ENCODE peak calls at places on chromosome 14, in eight cellular contexts. M is PC-3, T is GM23338, L is HCT116, X is hepatocyte, Q is MM.1S, N is neural progenitor cell, S is SK-N-SH. W is an unnamed sample.

GRCh38 chr14:104248203-104249055 is 110.0 kb downstream of the KIF26A start:
- DNase-seq in M (no peak), N (no peak), Q (no peak), S (peak; percentile 55), T (no peak), L (no peak), X (no peak), W (no peak)

GRCh38 chr14:21626491-21627230 is 8.1 kb downstream of the OR10G2 start:
- DNase-seq in S (no peak), M (peak; percentile 25), L (no peak), X (no peak), N (no peak), Q (no peak), T (no peak), W (peak; percentile 20)

GRCh38 chr14:79638647-79639266 is 572.5 kb downstream of the DIO2 start:
- DNase-seq in T (no peak), N (no peak), X (no peak), M (no peak), S (no peak), Q (no peak), L (no peak), W (no peak)

GRCh38 chr14:103110681-103111296 is 12.5 kb upstream of the TNFAIP2 start:
- DNase-seq in Q (peak; percentile 38), N (no peak), L (no peak), X (no peak), T (peak; percentile 60), S (no peak), M (no peak), W (no peak)

GRCh38 chr14:89455412-89455811 is 38.4 kb upstream of the FOXN3 start:
- DNase-seq in T (no peak), L (no peak), S (peak; percentile 25), Q (no peak), N (peak; percentile 13), M (no peak), X (peak; percentile 79), W (no peak)

GRCh38 chr14:59356783-59357182 is 108.4 kb downstream of the GPR135 start:
- DNase-seq in S (no peak), N (no peak), X (no peak), T (no peak), L (no peak), Q (no peak), M (no peak), W (no peak)

GRCh38 chr14:20490563-20490962 is 14.8 kb upstream of the RNASE10 start:
- DNase-seq in T (peak; percentile 10), N (no peak), L (no peak), X (no peak), S (no peak), M (no peak), Q (no peak), W (no peak)

GRCh38 chr14:90674716-90675115 is 141.5 kb downstream of the TTC7B start:
- DNase-seq in T (no peak), S (no peak), M (no peak), Q (no peak), L (no peak), N (no peak), X (no peak), W (no peak)

GRCh38 chr14:81412779-81413178 is 12.7 kb upstream of the STON2 start:
- DNase-seq in T (no peak), S (no peak), Q (no peak), L (no peak), N (no peak), X (no peak), M (no peak), W (no peak)

GRCh38 chr14:22630486-22630885 is 13.7 kb downstream of the OR6J1 start:
- DNase-seq in N (no peak), Q (no peak), X (no peak), S (no peak), T (no peak), M (no peak), L (no peak), W (peak; percentile 81)

GRCh38 chr14:106210650-106211049 is 684.3 kb downstream of the TMEM121 start:
- DNase-seq in N (no peak), Q (no peak), T (no peak), M (no peak), S (no peak), L (no peak), X (no peak), W (no peak)

GRCh38 chr14:81464253-81465001 is 64.3 kb upstream of the STON2 start:
- DNase-seq in X (peak; percentile 80), M (peak; percentile 88), T (peak; percentile 80), S (peak; percentile 66), N (peak; percentile 69), L (peak; percentile 40), Q (peak; percentile 74), W (peak; percentile 62)

GRCh38 chr14:51095854-51096823 is 1.2 kb upstream of the TRIM9 start:
- DNase-seq in L (no peak), X (peak; percentile 40), M (no peak), Q (no peak), N (peak; percentile 17), T (no peak), S (peak; percentile 31), W (peak; percentile 86)

GRCh38 chr14:63840981-63841380 is 11.8 kb upstream of the SYNE2 start:
- DNase-seq in X (no peak), L (no peak), M (peak; percentile 32), N (peak; percentile 23), S (no peak), T (peak; percentile 84), Q (no peak), W (no peak)

GRCh38 chr14:76826122-76826521 is at the start of gene LRRC74A:
- DNase-seq in X (no peak), N (no peak), M (peak; percentile 33), L (no peak), S (no peak), Q (no peak), T (no peak), W (peak; percentile 17)

GRCh38 chr14:67541448-67542387 is 8.6 kb downstream of the PLEKHH1 start:
- DNase-seq in N (peak; percentile 39), M (no peak), Q (no peak), S (no peak), L (no peak), T (peak; percentile 80), X (peak; percentile 87), W (no peak)

GRCh38 chr14:68961781-68962584 is 17.1 kb downstream of the ACTN1 start:
- DNase-seq in X (no peak), S (peak; percentile 60), L (no peak), T (peak; percentile 84), N (peak; percentile 68), Q (no peak), M (peak; percentile 93), W (peak; percentile 65)

GRCh38 chr14:26820101-26820500 is 222.3 kb upstream of the NOVA1 start:
- DNase-seq in M (peak; percentile 76), X (no peak), S (no peak), T (no peak), N (no peak), Q (no peak), L (no peak), W (no peak)

GRCh38 chr14:96730386-96730785 is 66.8 kb upstream of the VRK1 start:
- DNase-seq in X (no peak), T (no peak), S (no peak), Q (no peak), M (no peak), N (no peak), L (no peak), W (no peak)
- H3K27me3 ChIP-seq in X (peaks cover 3% of the 10 kb centered on the region), T (no peaks in the 10 kb centered on the region), S (peaks cover 4% of the 10 kb centered on the region), Q (no peaks in the 10 kb centered on the region), M (peaks cover 78% of the 10 kb centered on the region), N (no peaks in the 10 kb centered on the region), L (peaks cover 5% of the 10 kb centered on the region), W (peaks cover 27% of the 10 kb centered on the region)

GRCh38 chr14:61321385-61322010 is at the start of gene PRKCH:
- DNase-seq in T (peak; percentile 82), L (peak; percentile 54), Q (peak; percentile 7), M (peak; percentile 90), N (peak; percentile 73), S (peak; percentile 82), X (peak; percentile 80), W (peak; percentile 47)

GRCh38 chr14:61320806-61321384 is 484 bp upstream of the PRKCH start:
- DNase-seq in T (peak; percentile 18), Q (no peak), N (no peak), L (no peak), M (peak; percentile 74), S (peak; percentile 14), X (peak; percentile 10), W (no peak)

GRCh38 chr14:61322011-61322798 is 826 bp downstream of the PRKCH start:
- DNase-seq in X (peak; percentile 61), Q (no peak), N (peak; percentile 15), T (peak; percentile 43), S (peak; percentile 26), L (no peak), M (peak; percentile 85), W (no peak)

GRCh38 chr14:61323970-61324369 is 2.6 kb downstream of the PRKCH start:
- DNase-seq in S (no peak), L (no peak), M (no peak), N (no peak), X (no peak), T (no peak), Q (no peak), W (no peak)

GRCh38 chr14:61322799-61323290 is 1.5 kb downstream of the PRKCH start:
- DNase-seq in L (peak; percentile 66), S (peak; percentile 27), X (peak; percentile 42), M (peak; percentile 89), T (peak; percentile 15), N (no peak), Q (no peak), W (peak; percentile 24)
- H3K4me3 ChIP-seq in L (peak overlapping the region; percentile 80), S (peak overlapping the region; percentile 62), X (peak overlapping the region; percentile 83), M (peak overlapping the region; percentile 72), T (peak overlapping the region; percentile 80), N (peak overlapping the region; percentile 67), Q (no peak overlapping the region), W (no peak overlapping the region)

GRCh38 chr14:33343016-33343415 is 404.3 kb downstream of the NPAS3 start:
- DNase-seq in M (peak; percentile 58), T (no peak), N (no peak), S (no peak), Q (no peak), X (no peak), L (no peak), W (peak; percentile 38)
- TF ChIP-seq EZH2phosphoT487 in M (no peak), T (no peak), N (no peak), S (no peak), Q (no peak), X (no peak), L (no peak), W (no peak)

GRCh38 chr14:101495284-101495683 is 66.0 kb upstream of the DIO3 start:
- DNase-seq in M (no peak), S (no peak), N (no peak), Q (no peak), L (no peak), X (no peak), T (no peak), W (no peak)
- H3K27me3 ChIP-seq in M (no peaks in the 10 kb centered on the region), S (no peaks in the 10 kb centered on the region), N (no peaks in the 10 kb centered on the region), Q (peaks cover 36% of the 10 kb centered on the region), L (no peaks in the 10 kb centered on the region), X (no peaks in the 10 kb centered on the region), T (no peaks in the 10 kb centered on the region), W (peaks cover 5% of the 10 kb centered on the region)